ENCODE peak calls at places on chromosomes 7 and 10, in six cellular contexts. O, Z, P, W, C and E are unnamed samples.

GRCh38 chr7:44673771-44674170 is 67.3 kb downstream of the OGDH start:
- DNase-seq in O (no peak), Z (no peak), P (no peak), W (no peak), C (no peak), E (no peak)

GRCh38 chr10:10901906-10902305 is 115.8 kb upstream of the CELF2 start:
- DNase-seq in O (no peak), Z (no peak), P (no peak), W (no peak), C (no peak), E (no peak)

GRCh38 chr7:100120518-100121085 is 1.2 kb downstream of the CNPY4 start:
- DNase-seq in O (no peak), Z (no peak), P (no peak), W (no peak), C (peak), E (no peak)

GRCh38 chr7:103795112-103795511 is 194.3 kb downstream of the RELN start:
- DNase-seq in O (no peak), Z (no peak), P (no peak), W (no peak), C (no peak), E (no peak)

GRCh38 chr10:110495731-110496552 is 1.8 kb upstream of the DUSP5 start:
- DNase-seq in O (peak), Z (peak), P (peak), W (no peak), C (peak), E (no peak)

GRCh38 chr7:134905375-134905774 is 80.9 kb upstream of the AGBL3 start:
- DNase-seq in O (no peak), Z (peak), P (no peak), W (no peak), C (peak), E (no peak)

GRCh38 chr10:67141300-67141699 is 215.5 kb downstream of the LRRTM3 start:
- DNase-seq in O (no peak), Z (no peak), P (no peak), W (no peak), C (no peak), E (no peak)

GRCh38 chr10:11435621-11436020 is 175.8 kb downstream of the USP6NL start:
- DNase-seq in O (no peak), Z (no peak), P (peak), W (no peak), C (no peak), E (no peak)

GRCh38 chr7:152341039-152341913 is 94.5 kb downstream of the KMT2C start:
- DNase-seq in O (no peak), Z (peak), P (no peak), W (no peak), C (peak), E (no peak)

GRCh38 chr10:97050205-97050745 is 135.5 kb downstream of the SLIT1 start:
- DNase-seq in O (no peak), Z (no peak), P (no peak), W (no peak), C (no peak), E (no peak)

GRCh38 chr10:42753507-42754154 is 29.0 kb upstream of the BMS1 start:
- DNase-seq in O (no peak), Z (no peak), P (no peak), W (no peak), C (peak), E (no peak)

GRCh38 chr7:155349601-155350331 is 52.1 kb downstream of the INSIG1 start:
- DNase-seq in O (no peak), Z (no peak), P (peak), W (no peak), C (peak), E (no peak)

GRCh38 chr7:19939746-19940145 is 166.3 kb upstream of the TMEM196 start:
- DNase-seq in O (no peak), Z (peak), P (no peak), W (peak), C (no peak), E (no peak)

GRCh38 chr7:2659556-2660358 is 28.0 kb downstream of the TTYH3 start:
- DNase-seq in O (no peak), Z (no peak), P (no peak), W (no peak), C (no peak), E (no peak)

GRCh38 chr7:102040569-102040968 is 223.1 kb downstream of the CUX1 start:
- DNase-seq in O (no peak), Z (no peak), P (no peak), W (no peak), C (peak), E (no peak)

GRCh38 chr10:32256613-32257437 is 90.1 kb downstream of the EPC1 start:
- DNase-seq in O (peak), Z (no peak), P (peak), W (no peak), C (peak), E (peak)

GRCh38 chr10:15719062-15719898 is 442 bp downstream of the ITGA8 start:
- DNase-seq in O (no peak), Z (no peak), P (peak), W (no peak), C (no peak), E (no peak)

GRCh38 chr10:59553127-59553649 is 156.5 kb downstream of the SLC16A9 start:
- DNase-seq in O (no peak), Z (no peak), P (no peak), W (no peak), C (no peak), E (no peak)

GRCh38 chr10:98172495-98172894 is 38.0 kb downstream of the R3HCC1L start:
- DNase-seq in O (no peak), Z (peak), P (no peak), W (no peak), C (no peak), E (no peak)

GRCh38 chr10:129360046-129360445 is 107.0 kb upstream of the MGMT start:
- DNase-seq in O (no peak), Z (no peak), P (no peak), W (no peak), C (no peak), E (no peak)

GRCh38 chr10:36256166-36256565 is 614.1 kb upstream of the FZD8 start:
- DNase-seq in O (no peak), Z (no peak), P (no peak), W (no peak), C (no peak), E (no peak)

GRCh38 chr7:73912223-73912622 is 51.3 kb downstream of the TMEM270 start:
- DNase-seq in O (no peak), Z (no peak), P (no peak), W (no peak), C (no peak), E (no peak)

GRCh38 chr10:133405844-133406527 is 12.0 kb downstream of the MTG1 start:
- DNase-seq in O (no peak), Z (peak), P (no peak), W (no peak), C (no peak), E (no peak)

GRCh38 chr7:67590649-67591048 is 594.0 kb downstream of the TYW1 start:
- DNase-seq in O (no peak), Z (no peak), P (no peak), W (no peak), C (no peak), E (no peak)

GRCh38 chr7:102982235-102982634 is 69.4 kb downstream of the LRRC17 start:
- DNase-seq in O (no peak), Z (no peak), P (no peak), W (no peak), C (no peak), E (no peak)

GRCh38 chr10:101050206-101051069 is 11.4 kb upstream of the KAZALD1 start:
- DNase-seq in O (peak), Z (peak), P (peak), W (no peak), C (peak), E (no peak)